ENCODE peak calls at places on chromosomes 3 and 15, in ten cellular contexts. H, S, B, U, T, R, P, W, Z and Y are unnamed samples.

GRCh38 chr15:81118361-81118760 is 15.7 kb upstream of the CFAP161 start:
- DNase-seq in H (no peak), S (no peak), B (no peak), U (no peak), T (no peak), R (no peak), P (no peak), W (no peak), Z (no peak), Y (no peak)

GRCh38 chr3:48598323-48599076 is 3.4 kb upstream of the COL7A1 start:
- DNase-seq in H (no peak), S (no peak), B (no peak), U (no peak), T (no peak), R (peak; percentile 93), P (peak; percentile 93), W (no peak), Z (peak; percentile 92), Y (no peak)

GRCh38 chr3:23739536-23739935 is 66.2 kb upstream of the UBE2E1 start:
- DNase-seq in H (no peak), S (no peak), B (no peak), U (no peak), T (no peak), R (no peak), P (no peak), W (no peak), Z (peak; percentile 73), Y (no peak)

GRCh38 chr3:161413127-161413854 is 42.0 kb upstream of the SPTSSB start:
- DNase-seq in H (no peak), S (no peak), B (no peak), U (no peak), T (no peak), R (peak; percentile 60), P (no peak), W (no peak), Z (no peak), Y (no peak)

GRCh38 chr3:193515884-193516438 is 38.7 kb downstream of the ATP13A4 start:
- DNase-seq in H (no peak), S (no peak), B (no peak), U (no peak), T (no peak), R (no peak), P (no peak), W (no peak), Z (no peak), Y (no peak)

GRCh38 chr3:161349529-161350278 is 21.6 kb downstream of the SPTSSB start:
- DNase-seq in H (no peak), S (peak; percentile 61), B (no peak), U (no peak), T (no peak), R (peak; percentile 85), P (no peak), W (no peak), Z (peak; percentile 74), Y (no peak)

GRCh38 chr3:47860206-47860605 is 57.3 kb downstream of the DHX30 start:
- DNase-seq in H (no peak), S (no peak), B (no peak), U (no peak), T (no peak), R (no peak), P (no peak), W (no peak), Z (no peak), Y (no peak)

GRCh38 chr15:87572381-87572780 is 684.2 kb downstream of the NTRK3 start:
- DNase-seq in H (no peak), S (no peak), B (no peak), U (no peak), T (no peak), R (no peak), P (no peak), W (no peak), Z (no peak), Y (no peak)

GRCh38 chr3:114435733-114436132 is 141.9 kb downstream of the TIGIT start:
- DNase-seq in H (no peak), S (no peak), B (no peak), U (no peak), T (no peak), R (no peak), P (no peak), W (no peak), Z (no peak), Y (no peak)

GRCh38 chr15:27082019-27082418 is 111.0 kb downstream of the GABRG3 start:
- DNase-seq in H (no peak), S (no peak), B (no peak), U (no peak), T (no peak), R (no peak), P (no peak), W (no peak), Z (no peak), Y (no peak)

GRCh38 chr3:11186771-11187170 is 32.5 kb downstream of the HRH1 start:
- DNase-seq in H (no peak), S (no peak), B (no peak), U (no peak), T (no peak), R (peak; percentile 45), P (peak; percentile 16), W (no peak), Z (peak; percentile 44), Y (no peak)

GRCh38 chr3:19931767-19932188 is 2.2 kb downstream of the EFHB start:
- DNase-seq in H (no peak), S (no peak), B (no peak), U (no peak), T (no peak), R (no peak), P (no peak), W (no peak), Z (no peak), Y (no peak)

GRCh38 chr15:73598540-73599195 is 34.5 kb downstream of the NPTN start:
- DNase-seq in H (no peak), S (no peak), B (no peak), U (no peak), T (no peak), R (no peak), P (no peak), W (no peak), Z (peak; percentile 50), Y (no peak)

GRCh38 chr15:62658498-62658897 is 384.0 kb upstream of the TPM1 start:
- DNase-seq in H (no peak), S (no peak), B (no peak), U (no peak), T (no peak), R (no peak), P (no peak), W (peak; percentile 15), Z (no peak), Y (no peak)